ENCODE peak calls at places on chromosomes 13 and 19, in five cellular contexts. B, N, D, P and H are unnamed samples.

GRCh38 chr19:54707932-54708331 is 16.3 kb upstream of the KIR3DL3 start:
- DNase-seq in B (no peak), N (no peak), D (no peak), P (no peak), H (no peak)

GRCh38 chr13:30880756-30881155 is 25.3 kb upstream of the MEDAG start:
- DNase-seq in B (no peak), N (no peak), D (no peak), P (no peak), H (no peak)

GRCh38 chr19:43798546-43799409 is 3.5 kb downstream of the LYPD5 start:
- DNase-seq in B (peak), N (peak), D (no peak), P (no peak), H (peak)

GRCh38 chr19:54138777-54139256 is 1.3 kb downstream of the CNOT3 start:
- DNase-seq in B (no peak), N (no peak), D (no peak), P (no peak), H (no peak)

GRCh38 chr19:30379841-30380610 is 7.8 kb downstream of the ZNF536 start:
- DNase-seq in B (no peak), N (peak), D (no peak), P (no peak), H (no peak)

GRCh38 chr19:30665449-30665848 is 293.3 kb downstream of the ZNF536 start:
- DNase-seq in B (no peak), N (no peak), D (no peak), P (no peak), H (no peak)

GRCh38 chr13:114321256-114321655 is 7.0 kb downstream of the CHAMP1 start:
- DNase-seq in B (no peak), N (no peak), D (no peak), P (no peak), H (no peak)

GRCh38 chr13:47480941-47481340 is 520.1 kb downstream of the SUCLA2 start:
- DNase-seq in B (no peak), N (no peak), D (no peak), P (no peak), H (no peak)

GRCh38 chr13:104937881-104938280 is 1597.6 kb downstream of the EFNB2 start:
- DNase-seq in B (no peak), N (no peak), D (no peak), P (no peak), H (no peak)

GRCh38 chr19:14248578-14249011 is 42.6 kb upstream of the ADGRL1 start:
- DNase-seq in B (peak), N (no peak), D (peak), P (peak), H (peak)

GRCh38 chr19:42657551-42657950 is 62.8 kb upstream of the CEACAM8 start:
- DNase-seq in B (no peak), N (no peak), D (no peak), P (no peak), H (no peak)

GRCh38 chr13:80952158-80952557 is 611.2 kb upstream of the SPRY2 start:
- DNase-seq in B (no peak), N (no peak), D (no peak), P (no peak), H (no peak)

GRCh38 chr19:16013851-16014840 is 62.1 kb upstream of the TPM4 start:
- DNase-seq in B (no peak), N (no peak), D (no peak), P (no peak), H (no peak)

GRCh38 chr19:18594096-18594823 is 5.7 kb downstream of the REX1BD start:
- DNase-seq in B (peak), N (peak), D (peak), P (peak), H (peak)

GRCh38 chr19:47230122-47230920 is 678 bp downstream of the BBC3 start:
- DNase-seq in B (peak), N (peak), D (no peak), P (peak), H (peak)

GRCh38 chr19:17762505-17763229 is 11.4 kb downstream of the FCHO1 start:
- DNase-seq in B (no peak), N (no peak), D (no peak), P (no peak), H (peak)

GRCh38 chr13:50419896-50420295 is 404.7 kb downstream of the KCNRG start:
- DNase-seq in B (no peak), N (peak), D (no peak), P (peak), H (no peak)

GRCh38 chr19:39997595-39998216 is 846 bp downstream of the ZNF546 start:
- DNase-seq in B (no peak), N (no peak), D (no peak), P (no peak), H (no peak)

GRCh38 chr19:44747739-44748425 is 626 bp upstream of the BCL3 start:
- DNase-seq in B (peak), N (peak), D (peak), P (peak), H (peak)

GRCh38 chr13:102825921-102826706 is 19.7 kb upstream of the ERCC5 start:
- DNase-seq in B (no peak), N (no peak), D (no peak), P (no peak), H (no peak)

GRCh38 chr13:79423801-79424642 is 18.0 kb upstream of the RBM26 start:
- DNase-seq in B (no peak), N (no peak), D (peak), P (no peak), H (no peak)

GRCh38 chr19:29376855-29377354 is 148.9 kb upstream of the VSTM2B start:
- DNase-seq in B (no peak), N (peak), D (no peak), P (no peak), H (no peak)

GRCh38 chr19:13053761-13054604 is 48.7 kb downstream of the LYL1 start:
- DNase-seq in B (no peak), N (peak), D (no peak), P (peak), H (peak)

GRCh38 chr13:95023405-95023804 is 277.8 kb downstream of the ABCC4 start:
- DNase-seq in B (no peak), N (no peak), D (no peak), P (no peak), H (no peak)

GRCh38 chr13:43284162-43284561 is 260.8 kb downstream of the DNAJC15 start:
- DNase-seq in B (no peak), N (no peak), D (no peak), P (no peak), H (no peak)

DNA sequence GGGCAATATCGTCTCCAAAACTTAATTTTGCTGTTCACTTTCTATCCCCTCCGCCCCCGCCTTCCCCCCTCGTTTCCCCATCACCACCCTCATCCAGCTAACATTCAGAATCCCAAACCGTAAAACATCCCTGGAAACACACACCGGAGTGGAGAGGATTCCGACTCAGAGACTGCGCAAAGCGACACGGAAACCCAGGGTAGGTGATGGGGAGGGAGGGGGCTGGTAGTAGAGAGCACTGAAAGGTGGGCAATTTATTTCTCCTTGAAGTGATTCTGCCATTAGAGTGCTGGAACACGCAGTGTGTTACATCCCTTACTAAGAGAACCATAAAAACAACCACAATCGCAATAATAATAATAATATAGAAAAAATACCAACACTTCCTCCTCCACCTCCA is 1.5 kb downstream of the PCDH20 start:
- DNase-seq in B (no peak), N (no peak), D (no peak), P (no peak), H (no peak)
- H3K4me3 ChIP-seq in B (no peak), N (peak), D (peak), P (peak), H (no peak)

DNA sequence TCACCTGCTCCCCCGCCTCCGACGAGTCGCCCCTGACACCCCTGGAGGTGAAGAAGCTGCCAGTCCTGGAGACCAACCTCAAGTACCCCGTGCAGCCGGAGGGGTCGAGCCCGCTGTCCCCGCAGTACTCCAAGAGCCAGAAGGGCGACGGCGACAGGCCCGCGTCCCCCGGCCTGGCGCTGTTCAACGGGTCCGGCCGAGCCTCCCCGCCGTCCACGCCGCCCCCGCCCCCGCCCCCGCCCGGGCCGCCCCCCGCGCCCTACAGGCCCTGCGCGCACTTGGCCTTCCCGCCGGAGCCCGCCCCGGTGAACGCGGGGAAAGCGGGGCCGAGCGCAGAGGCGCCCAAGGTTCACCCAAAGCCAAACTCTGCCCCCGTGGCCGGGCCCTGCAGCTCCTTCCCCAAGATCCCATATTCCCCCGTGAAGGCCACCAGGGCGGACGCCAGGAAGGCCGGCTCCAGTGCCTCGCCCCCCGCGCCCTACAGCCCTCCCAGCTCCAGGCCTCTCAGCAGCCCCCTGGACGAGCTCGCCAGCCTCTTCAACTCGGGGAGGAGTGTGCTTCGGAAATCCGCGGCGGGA is 511.5 kb downstream of the MYO16 start:
- DNase-seq in B (no peak), N (no peak), D (no peak), P (no peak), H (no peak)
- H3K4me3 ChIP-seq in B (no peak), N (peak), D (no peak), P (no peak), H (no peak)

GRCh38 chr19:2166741-2167738 is 3.3 kb downstream of the DOT1L start:
- DNase-seq in B (no peak), N (peak), D (no peak), P (peak), H (no peak)

GRCh38 chr19:2167896-2168618 is 4.3 kb downstream of the DOT1L start:
- DNase-seq in B (peak), N (peak), D (no peak), P (no peak), H (no peak)

GRCh38 chr19:2170219-2170618 is 6.5 kb downstream of the DOT1L start:
- DNase-seq in B (no peak), N (no peak), D (no peak), P (no peak), H (no peak)

GRCh38 chr19:2170987-2171348 is 7.2 kb downstream of the DOT1L start:
- DNase-seq in B (no peak), N (no peak), D (no peak), P (no peak), H (no peak)

DNA sequence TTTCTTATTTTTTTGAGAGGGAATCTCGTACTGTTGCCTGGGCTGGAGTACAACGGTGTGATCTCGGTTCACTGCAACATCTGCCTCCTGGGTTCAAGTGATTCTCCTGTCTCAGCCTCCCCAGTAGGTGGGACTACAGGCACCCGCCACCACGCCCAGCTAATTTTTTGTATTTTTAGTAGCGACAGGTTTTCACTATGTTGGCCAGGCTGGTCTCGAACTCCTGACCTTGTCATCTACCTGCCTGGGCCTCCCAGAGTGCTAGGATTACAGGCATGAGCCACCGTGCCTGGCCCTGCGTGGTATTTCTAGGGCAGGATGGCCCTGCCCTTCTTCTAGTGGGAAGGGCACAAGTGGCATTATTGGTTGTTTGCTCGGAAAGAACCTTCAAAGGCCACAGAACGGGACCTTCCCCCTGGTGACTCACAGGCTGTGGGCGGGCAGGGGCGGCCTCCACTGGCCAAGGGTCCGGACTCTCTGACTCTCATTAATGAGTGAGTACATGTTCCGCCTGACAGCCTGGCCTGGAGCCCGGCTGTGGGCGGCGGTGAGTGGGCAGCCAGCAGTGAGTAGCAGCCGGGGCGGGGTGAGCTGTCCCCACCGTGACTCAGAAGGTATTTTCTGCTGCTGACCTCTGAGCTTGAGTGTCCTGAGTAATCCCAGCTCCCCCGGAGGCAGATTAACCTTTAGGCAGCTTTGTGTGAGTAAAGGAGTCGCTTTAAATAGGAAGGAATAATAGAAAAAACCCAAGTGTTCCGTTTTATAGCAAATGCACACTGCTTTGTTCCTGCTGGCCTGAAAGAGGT is 5.1 kb downstream of the DOT1L start:
- DNase-seq in B (peak), N (peak), D (peak), P (peak), H (peak)
- H3K4me3 ChIP-seq in B (no peak), N (no peak), D (no peak), P (no peak), H (no peak)

GRCh38 chr13:89163081-89163480 is 1491.9 kb downstream of the SLITRK5 start:
- DNase-seq in B (no peak), N (no peak), D (no peak), P (no peak), H (no peak)
- H3K4me3 ChIP-seq in B (no peak), N (no peak), D (no peak), P (no peak), H (no peak)